ENCODE peak calls at places on chromosomes 6 and 20, in six cellular contexts. W is GDM1; I is stimulated activated CD4-positive, alpha-beta T cell treated with anti-CD3 and anti-CD28 coated beads, Interleukin-12 subunit alpha, Interleukin-12 subunit beta, amount 100 ng/mL, for 4 hours; V is H9; O is fibroblast of the aortic adventitia; H is pancreas. J is an unnamed sample.

GRCh38 chr6:82362868-82363267 is 749 bp upstream of the TPBG start:
- DNase-seq in W (no peak), I (no peak), V (peak; percentile 33), O (peak; percentile 98), H (no peak), J (peak; percentile 58)

GRCh38 chr6:157177731-157178336 is 145.5 kb downstream of the TMEM242 start:
- DNase-seq in W (no peak), I (no peak), V (no peak), O (no peak), H (no peak), J (no peak)

GRCh38 chr20:49993301-49993751 is 10.5 kb downstream of the SNAI1 start:
- DNase-seq in W (peak; percentile 35), I (no peak), V (no peak), O (no peak), H (no peak), J (no peak)

GRCh38 chr6:85679445-85680123 is 36.9 kb upstream of the SYNCRIP start:
- DNase-seq in W (no peak), I (no peak), V (no peak), O (no peak), H (no peak), J (no peak)

GRCh38 chr20:43446361-43446879 is 11.3 kb upstream of the SRSF6 start:
- DNase-seq in W (peak; percentile 57), I (no peak), V (no peak), O (no peak), H (no peak), J (no peak)

GRCh38 chr20:4633379-4633778 is 88.3 kb upstream of the PRND start:
- DNase-seq in W (no peak), I (no peak), V (no peak), O (no peak), H (no peak), J (no peak)

GRCh38 chr6:135094403-135094821 is 39.8 kb upstream of the HBS1L start:
- DNase-seq in W (no peak), I (no peak), V (no peak), O (no peak), H (no peak), J (no peak)

GRCh38 chr6:10266462-10266861 is 148.4 kb downstream of the TFAP2A start:
- DNase-seq in W (no peak), I (no peak), V (no peak), O (no peak), H (no peak), J (no peak)

GRCh38 chr6:44801188-44801587 is 413.7 kb downstream of the CDC5L start:
- DNase-seq in W (no peak), I (no peak), V (no peak), O (no peak), H (no peak), J (no peak)

GRCh38 chr6:41523957-41524633 is 22.1 kb upstream of the FOXP4 start:
- DNase-seq in W (no peak), I (no peak), V (no peak), O (no peak), H (no peak), J (no peak)

GRCh38 chr6:41275489-41275888 is 11.0 kb downstream of the TREM1 start:
- DNase-seq in W (no peak), I (no peak), V (no peak), O (no peak), H (no peak), J (no peak)

GRCh38 chr6:21438237-21438985 is 155.1 kb upstream of the SOX4 start:
- DNase-seq in W (no peak), I (no peak), V (no peak), O (no peak), H (no peak), J (no peak)

GRCh38 chr6:38525888-38526287 is 113.8 kb downstream of the BTBD9 start:
- DNase-seq in W (no peak), I (no peak), V (no peak), O (no peak), H (no peak), J (no peak)

GRCh38 chr6:109336221-109336955 is 45.9 kb downstream of the CD164 start:
- DNase-seq in W (no peak), I (no peak), V (no peak), O (peak; percentile 52), H (peak; percentile 66), J (no peak)

GRCh38 chr20:32040142-32040953 is 11.7 kb upstream of the HCK start:
- DNase-seq in W (peak; percentile 78), I (no peak), V (no peak), O (no peak), H (no peak), J (peak; percentile 50)

GRCh38 chr6:72755752-72756151 is 133.9 kb downstream of the KCNQ5 start:
- DNase-seq in W (no peak), I (no peak), V (peak; percentile 44), O (no peak), H (no peak), J (no peak)

GRCh38 chr20:8932192-8933150 is 136.4 kb upstream of the PLCB4 start:
- DNase-seq in W (no peak), I (no peak), V (no peak), O (no peak), H (no peak), J (no peak)

GRCh38 chr20:1721687-1722512 is 64.3 kb upstream of the SIRPG start:
- DNase-seq in W (no peak), I (no peak), V (peak; percentile 93), O (no peak), H (no peak), J (no peak)

GRCh38 chr6:37239511-37239910 is 18.1 kb upstream of the TBC1D22B start:
- DNase-seq in W (no peak), I (no peak), V (no peak), O (peak; percentile 85), H (no peak), J (no peak)

GRCh38 chr6:130366011-130366963 is at the start of gene TMEM200A:
- DNase-seq in W (no peak), I (peak; percentile 27), V (peak; percentile 63), O (peak; percentile 75), H (peak; percentile 15), J (peak; percentile 82)

GRCh38 chr6:127971945-127972391 is 71.1 kb upstream of the THEMIS start:
- DNase-seq in W (no peak), I (peak; percentile 8), V (no peak), O (peak; percentile 71), H (no peak), J (no peak)

GRCh38 chr6:167825759-167826229 is 917 bp upstream of the AFDN start:
- DNase-seq in W (no peak), I (peak; percentile 18), V (peak; percentile 83), O (no peak), H (peak; percentile 75), J (peak; percentile 85)

GRCh38 chr6:63460971-63461370 is 111.3 kb upstream of the LOC128125822 start:
- DNase-seq in W (no peak), I (no peak), V (no peak), O (no peak), H (no peak), J (no peak)

GRCh38 chr20:62557425-62557824 is 81.6 kb upstream of the GATA5 start:
- DNase-seq in W (no peak), I (no peak), V (no peak), O (no peak), H (no peak), J (no peak)

GRCh38 chr6:133033263-133033662 is 207.9 kb upstream of the EYA4 start:
- DNase-seq in W (no peak), I (no peak), V (no peak), O (no peak), H (no peak), J (no peak)

GRCh38 chr6:52820198-52820597 is 16.6 kb upstream of the GSTA1 start:
- DNase-seq in W (no peak), I (no peak), V (no peak), O (peak; percentile 56), H (no peak), J (no peak)

GRCh38 chr6:146111864-146112263 is 83.0 kb downstream of the GRM1 start:
- DNase-seq in W (no peak), I (no peak), V (no peak), O (no peak), H (no peak), J (no peak)

J was measured in ecto neural progenitor cell.